ENCODE peak calls at places on chromosomes 3 and 15, in four cellular contexts. X, A, Y and F are unnamed samples.

GRCh38 chr15:67117356-67117755 is 52.0 kb downstream of the SMAD3 start:
- DNase-seq in X (peak; percentile 59), A (no peak), Y (no peak), F (peak; percentile 47)

GRCh38 chr3:140541975-140542653 is 135.8 kb upstream of the TRIM42 start:
- DNase-seq in X (no peak), A (no peak), Y (no peak), F (no peak)

GRCh38 chr15:69951511-69952209 is 146.1 kb downstream of the TLE3 start:
- DNase-seq in X (peak; percentile 24), A (no peak), Y (no peak), F (no peak)

GRCh38 chr15:77696871-77697270 is 64.2 kb upstream of the LINGO1 start:
- DNase-seq in X (no peak), A (no peak), Y (no peak), F (no peak)

GRCh38 chr3:184568918-184569829 is 7.6 kb downstream of the EPHB3 start:
- DNase-seq in X (peak; percentile 97), A (no peak), Y (peak; percentile 87), F (peak; percentile 93)

GRCh38 chr3:43394071-43394501 is 107.7 kb downstream of the SNRK start:
- DNase-seq in X (peak; percentile 8), A (no peak), Y (no peak), F (no peak)

GRCh38 chr15:62545392-62546227 is 380.5 kb upstream of the C2CD4B start:
- DNase-seq in X (peak; percentile 58), A (no peak), Y (no peak), F (peak; percentile 66)

GRCh38 chr15:61195116-61196002 is 33.7 kb downstream of the RORA start:
- DNase-seq in X (peak; percentile 61), A (peak; percentile 60), Y (no peak), F (peak; percentile 44)

GRCh38 chr3:6528951-6529350 is 332.0 kb upstream of the GRM7 start:
- DNase-seq in X (no peak), A (no peak), Y (no peak), F (no peak)

GRCh38 chr3:161213644-161214043 is 7.5 kb upstream of the NMD3 start:
- DNase-seq in X (no peak), A (no peak), Y (no peak), F (no peak)

GRCh38 chr15:35737521-35737920 is 191.6 kb upstream of the DPH6 start:
- DNase-seq in X (peak; percentile 6), A (no peak), Y (no peak), F (no peak)

GRCh38 chr3:174619244-174619643 is 239.9 kb upstream of the NAALADL2 start:
- DNase-seq in X (no peak), A (no peak), Y (no peak), F (no peak)

GRCh38 chr15:63593705-63594671 is 3.2 kb upstream of the FBXL22 start:
- DNase-seq in X (peak; percentile 32), A (no peak), Y (no peak), F (no peak)

GRCh38 chr3:106305127-106305526 is 436.3 kb upstream of the CBLB start:
- DNase-seq in X (peak; percentile 33), A (no peak), Y (no peak), F (no peak)

GRCh38 chr3:52606373-52607085 is 70.1 kb downstream of the UQCC5 start:
- DNase-seq in X (peak; percentile 48), A (no peak), Y (no peak), F (no peak)

GRCh38 chr3:119660474-119661150 is at the start of gene POPDC2:
- DNase-seq in X (no peak), A (no peak), Y (no peak), F (peak; percentile 14)

GRCh38 chr3:116179091-116179490 is 266.2 kb downstream of the LSAMP start:
- DNase-seq in X (peak; percentile 71), A (no peak), Y (no peak), F (peak; percentile 52)